ENCODE peak calls at places on chromosomes 16 and 17, in seven cellular contexts. Z, R, C, I, G, O and Y are unnamed samples.

GRCh38 chr17:38725066-38725465 is 5.1 kb upstream of the CISD3 start:
- DNase-seq in Z (no peak), R (no peak), C (no peak), I (no peak), G (no peak), O (no peak), Y (no peak)

GRCh38 chr16:674968-675883 is at the start of gene RHBDL1:
- DNase-seq in Z (no peak), R (peak), C (no peak), I (no peak), G (peak), O (peak), Y (peak)

GRCh38 chr17:60468371-60468770 is 46.1 kb downstream of the CHCT1 start:
- DNase-seq in Z (no peak), R (no peak), C (no peak), I (no peak), G (no peak), O (peak), Y (no peak)

GRCh38 chr17:31554930-31555329 is 163.5 kb downstream of the RAB11FIP4 start:
- DNase-seq in Z (no peak), R (no peak), C (no peak), I (no peak), G (peak), O (no peak), Y (no peak)

GRCh38 chr17:39224778-39225307 is 902 bp downstream of the STAC2 start:
- DNase-seq in Z (peak), R (no peak), C (no peak), I (no peak), G (no peak), O (no peak), Y (no peak)

GRCh38 chr17:29784661-29785060 is 145.4 kb downstream of the SSH2 start:
- DNase-seq in Z (no peak), R (no peak), C (no peak), I (no peak), G (peak), O (peak), Y (no peak)

GRCh38 chr17:60240290-60240689 is 90.5 kb downstream of the CA4 start:
- DNase-seq in Z (no peak), R (no peak), C (no peak), I (no peak), G (no peak), O (no peak), Y (no peak)

GRCh38 chr17:37770631-37771518 is 26.0 kb upstream of the HNF1B start:
- DNase-seq in Z (peak), R (peak), C (no peak), I (no peak), G (peak), O (peak), Y (peak)

GRCh38 chr16:54815177-54815576 is 115.5 kb upstream of the IRX5 start:
- DNase-seq in Z (no peak), R (no peak), C (no peak), I (no peak), G (no peak), O (no peak), Y (no peak)

GRCh38 chr17:66578781-66579489 is 256.0 kb upstream of the CACNG5 start:
- DNase-seq in Z (no peak), R (no peak), C (no peak), I (no peak), G (no peak), O (no peak), Y (peak)

GRCh38 chr17:59378621-59379194 is 47.3 kb downstream of the YPEL2 start:
- DNase-seq in Z (no peak), R (no peak), C (no peak), I (no peak), G (peak), O (peak), Y (no peak)

GRCh38 chr17:29140631-29141483 is 39.3 kb downstream of the MYO18A start:
- DNase-seq in Z (peak), R (no peak), C (no peak), I (no peak), G (no peak), O (no peak), Y (peak)

GRCh38 chr16:4266372-4266771 is 6.5 kb downstream of the TFAP4 start:
- DNase-seq in Z (no peak), R (no peak), C (no peak), I (no peak), G (peak), O (peak), Y (no peak)

GRCh38 chr16:88534731-88535141 is 35.5 kb upstream of the ZC3H18 start:
- DNase-seq in Z (peak), R (no peak), C (peak), I (peak), G (peak), O (peak), Y (peak)

GRCh38 chr17:49964539-49965521 is 4.2 kb upstream of the DLX4 start:
- DNase-seq in Z (no peak), R (no peak), C (no peak), I (no peak), G (no peak), O (no peak), Y (no peak)

GRCh38 chr16:75496546-75496945 is 1.3 kb upstream of the CHST6 start:
- DNase-seq in Z (no peak), R (no peak), C (no peak), I (no peak), G (no peak), O (no peak), Y (no peak)

DNA sequence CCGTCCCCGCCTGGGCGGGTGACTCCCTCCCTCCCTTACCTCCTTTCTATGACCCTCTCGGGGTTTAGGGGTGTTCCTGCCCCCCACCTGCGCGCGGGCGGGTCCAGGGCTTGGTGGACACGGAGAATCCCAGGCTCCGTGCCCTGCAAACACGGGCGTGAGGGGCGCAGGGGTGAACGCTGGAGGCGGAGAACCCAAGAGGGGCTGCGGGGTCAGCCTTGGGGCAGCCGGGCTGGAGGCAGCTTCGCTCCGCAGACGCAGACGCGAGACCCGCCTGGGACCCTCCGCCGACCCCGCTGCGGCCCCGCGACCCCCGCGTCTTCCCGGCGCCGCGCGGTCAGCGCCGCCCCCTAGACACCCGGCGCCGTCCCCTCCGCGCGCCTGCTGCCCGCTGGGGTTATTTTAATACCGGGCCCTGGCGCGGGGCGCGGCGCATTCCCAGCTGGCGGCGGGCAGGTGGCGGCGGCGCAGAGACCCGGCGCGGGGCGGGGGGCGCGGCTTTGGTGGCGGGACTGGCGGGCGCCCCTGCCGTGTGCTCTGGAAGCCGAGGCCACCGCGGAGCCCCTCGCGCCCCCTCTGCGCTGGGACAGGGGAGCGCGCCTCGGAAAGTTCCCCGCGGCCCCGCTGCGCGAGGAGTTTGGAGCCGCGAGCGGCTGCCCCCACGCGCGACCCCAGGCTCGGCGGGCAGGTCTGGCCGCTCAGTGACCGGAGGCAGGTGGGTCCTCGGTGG is at the start of gene UTS2R:
- DNase-seq in Z (peak), R (no peak), C (no peak), I (peak), G (no peak), O (no peak), Y (no peak)
- H3K4me3 ChIP-seq in Z (no peak), R (no peak), C (no peak), I (peak), G (no peak), O (no peak), Y (peak)

GRCh38 chr17:64016974-64017373 is 3.5 kb downstream of the ICAM2 start:
- DNase-seq in Z (no peak), R (no peak), C (no peak), I (no peak), G (no peak), O (no peak), Y (no peak)

GRCh38 chr17:64015447-64015846 is 5.0 kb downstream of the ICAM2 start:
- DNase-seq in Z (no peak), R (no peak), C (no peak), I (no peak), G (no peak), O (no peak), Y (no peak)

GRCh38 chr17:64016248-64016784 is 4.1 kb downstream of the ICAM2 start:
- DNase-seq in Z (no peak), R (no peak), C (no peak), I (no peak), G (no peak), O (no peak), Y (peak)

GRCh38 chr17:64019486-64020067 is 856 bp downstream of the ICAM2 start:
- DNase-seq in Z (no peak), R (no peak), C (no peak), I (no peak), G (no peak), O (no peak), Y (no peak)

GRCh38 chr17:64017381-64017980 is 3.0 kb downstream of the ICAM2 start:
- DNase-seq in Z (no peak), R (no peak), C (no peak), I (no peak), G (no peak), O (no peak), Y (no peak)
- TF ChIP-seq CTCF in Z (no peak), R (no peak), C (peak), I (peak), G (peak), O (peak), Y (peak)

GRCh38 chr16:66304151-66304550 is 62.3 kb upstream of the CDH5 start:
- DNase-seq in Z (no peak), R (no peak), C (no peak), I (no peak), G (no peak), O (no peak), Y (no peak)

GRCh38 chr16:66304961-66305360 is 61.5 kb upstream of the CDH5 start:
- DNase-seq in Z (no peak), R (no peak), C (no peak), I (no peak), G (no peak), O (no peak), Y (no peak)

GRCh38 chr16:66308096-66308495 is 58.4 kb upstream of the CDH5 start:
- DNase-seq in Z (no peak), R (no peak), C (no peak), I (no peak), G (no peak), O (no peak), Y (no peak)

GRCh38 chr16:66309409-66309808 is 57.1 kb upstream of the CDH5 start:
- DNase-seq in Z (no peak), R (no peak), C (no peak), I (no peak), G (no peak), O (no peak), Y (no peak)

GRCh38 chr16:66306366-66307150 is 59.9 kb upstream of the CDH5 start:
- DNase-seq in Z (no peak), R (no peak), C (no peak), I (no peak), G (no peak), O (no peak), Y (no peak)
- H3K4me3 ChIP-seq in Z (no peak), R (no peak), C (no peak), I (no peak), G (no peak), O (no peak), Y (no peak)

DNA sequence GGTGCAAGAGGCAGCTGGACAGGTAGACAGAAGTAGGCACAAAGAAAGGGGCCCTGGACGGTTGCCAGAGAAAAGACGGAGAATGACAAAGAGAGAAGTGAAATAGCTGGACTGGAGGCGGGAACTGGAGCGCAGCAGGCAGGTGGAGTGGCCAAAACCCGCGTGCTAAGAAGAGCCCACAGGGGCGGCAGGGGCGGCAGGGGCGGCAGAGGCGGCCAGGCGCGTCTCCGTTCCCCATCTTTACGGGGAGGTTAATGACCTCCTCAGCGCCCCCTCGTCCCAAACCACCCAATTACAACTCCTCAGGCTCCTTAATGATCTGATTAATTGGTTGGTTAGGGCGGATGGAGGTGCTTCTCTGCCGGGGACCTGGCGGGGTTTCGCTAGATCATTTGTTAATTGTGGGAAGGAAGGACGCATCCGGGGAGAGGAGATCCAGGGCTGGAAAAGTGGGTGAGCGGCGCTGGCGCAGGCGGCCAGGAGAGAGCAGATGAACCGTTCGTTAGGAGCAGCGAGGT is 15.4 kb upstream of the HOXB9 start:
- DNase-seq in Z (no peak), R (no peak), C (no peak), I (no peak), G (no peak), O (no peak), Y (no peak)
- TF ChIP-seq CTCF in Z (no peak), R (no peak), C (no peak), I (no peak), G (no peak), O (no peak), Y (no peak)

DNA sequence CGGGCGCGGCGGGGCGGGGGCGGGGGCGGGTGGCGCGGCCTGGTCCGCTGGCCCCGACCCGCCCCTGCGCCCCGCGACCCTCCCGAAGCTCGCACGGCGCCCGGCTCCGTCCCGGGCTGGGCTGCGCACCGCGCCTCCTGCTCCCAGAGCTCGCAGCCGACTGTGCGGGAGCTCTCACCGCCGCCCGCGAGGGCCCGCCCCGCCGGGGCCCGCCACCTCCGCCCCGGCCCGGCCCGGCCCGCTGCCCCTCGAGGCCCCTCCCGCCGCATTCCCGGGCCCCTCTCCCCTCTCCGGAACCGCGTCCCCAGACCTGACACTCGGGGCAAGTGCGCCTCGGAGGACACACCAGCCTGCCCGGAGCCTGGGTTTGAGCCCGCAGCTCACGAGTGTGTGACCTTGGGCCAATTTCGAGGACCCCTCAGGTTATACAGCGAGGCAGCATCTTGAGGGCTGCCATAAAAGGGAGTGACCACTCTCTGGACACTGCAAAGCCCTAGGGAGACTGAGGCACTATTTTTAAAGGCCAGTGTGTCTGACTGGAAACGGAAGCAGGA is 1.9 kb upstream of the GRIN2C start:
- DNase-seq in Z (no peak), R (no peak), C (no peak), I (no peak), G (no peak), O (no peak), Y (no peak)
- H3K4me3 ChIP-seq in Z (no peak), R (no peak), C (no peak), I (peak), G (no peak), O (no peak), Y (no peak)

GRCh38 chr17:74646231-74646630 is 22.7 kb upstream of the CD300E start:
- DNase-seq in Z (no peak), R (no peak), C (no peak), I (no peak), G (peak), O (no peak), Y (peak)
- TF ChIP-seq CTCF in Z (no peak), R (peak), C (peak), I (no peak), G (peak), O (no peak), Y (peak)

GRCh38 chr17:64698725-64699124 is 36.6 kb upstream of the SMURF2 start:
- DNase-seq in Z (no peak), R (no peak), C (no peak), I (no peak), G (no peak), O (no peak), Y (no peak)
- H3K4me3 ChIP-seq in Z (no peak), R (no peak), C (no peak), I (no peak), G (no peak), O (no peak), Y (no peak)

DNA sequence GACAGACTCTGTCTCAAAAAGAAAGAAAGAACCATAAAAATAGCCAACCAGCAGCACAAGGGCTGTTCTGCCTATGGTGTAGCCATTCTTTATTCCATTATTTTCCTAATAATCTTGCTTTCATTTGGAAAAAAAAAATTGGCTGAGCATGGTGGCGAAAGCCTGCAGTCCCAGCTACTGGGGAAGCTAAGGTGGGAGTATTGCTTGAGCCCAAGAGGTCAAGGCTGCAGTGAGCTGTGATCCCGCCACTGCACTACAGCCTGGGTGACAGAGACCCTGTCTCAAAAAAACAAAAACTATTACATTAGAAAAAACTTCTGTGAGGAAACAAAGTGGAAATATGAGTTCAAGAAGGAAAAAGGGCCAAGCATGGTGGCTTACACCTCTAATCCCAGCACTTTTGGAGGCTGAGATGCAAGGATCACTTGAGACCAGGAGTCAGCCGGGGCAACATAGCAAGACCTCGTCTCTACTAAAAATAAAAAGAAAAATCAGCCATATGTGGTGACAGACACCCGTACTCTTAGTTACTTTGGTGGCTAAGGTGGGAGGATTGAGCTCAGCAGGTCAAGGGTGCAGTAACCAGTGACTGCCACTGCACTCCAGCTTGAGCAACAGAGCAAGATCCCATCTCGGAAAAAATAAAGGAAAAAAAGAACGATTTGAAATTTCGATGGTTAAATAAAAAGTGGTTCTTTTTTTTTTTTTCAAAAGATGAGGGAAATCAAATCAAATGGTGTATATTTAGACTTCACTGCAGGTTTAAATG is 2.5 kb downstream of the DCAKD start:
- DNase-seq in Z (no peak), R (no peak), C (no peak), I (no peak), G (no peak), O (no peak), Y (no peak)
- TF ChIP-seq CTCF in Z (no peak), R (peak), C (peak), I (peak), G (peak), O (no peak), Y (peak)

DNA sequence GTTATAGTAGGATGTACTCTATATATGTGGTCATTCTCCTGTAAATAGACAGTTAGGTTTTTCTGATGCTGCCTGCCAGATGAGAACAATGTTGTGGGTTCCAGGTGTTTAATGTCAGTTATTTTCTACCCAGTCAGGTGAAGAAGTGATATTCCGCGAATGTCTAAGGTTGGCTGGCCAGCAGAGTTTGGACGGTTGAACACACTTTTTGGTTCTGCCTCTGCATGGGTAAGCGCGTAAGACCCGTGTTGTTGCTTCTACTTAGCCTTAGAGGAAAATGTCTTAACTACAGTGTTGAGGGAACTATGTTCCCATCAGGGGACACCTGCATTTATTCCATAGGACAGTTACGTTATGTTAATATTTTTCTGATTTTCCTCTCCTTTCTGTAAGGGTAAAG is 162.6 kb downstream of the MAP2K6 start:
- DNase-seq in Z (no peak), R (no peak), C (no peak), I (no peak), G (no peak), O (no peak), Y (no peak)
- H3K4me3 ChIP-seq in Z (no peak), R (no peak), C (no peak), I (no peak), G (no peak), O (no peak), Y (no peak)